ENCODE peak calls at places on chromosomes 5 and 9, in ten cellular contexts. One of them, this sample, is unnamed.

GRCh38 chr9:95808001-95808400 is 67.5 kb upstream of the ERCC6L2 start:
- DNase-seq in AG08396: no peak
- DNase-seq in AG09309: no peak
- DNase-seq in amygdala: no peak
- DNase-seq in left ventricle myocardium inferior: no peak
- DNase-seq in stromal cell of bone marrow: no peak
- DNase-seq in WTC11: no peak
- DNase-seq in MG63: no peak
- DNase-seq in Caco-2: no peak
- DNase-seq in NCI-H1417: peak
- DNase-seq in this sample: no peak

GRCh38 chr9:27339661-27340295 is 42.8 kb upstream of the EQTN start:
- DNase-seq in AG08396: no peak
- DNase-seq in AG09309: no peak
- DNase-seq in amygdala: peak
- DNase-seq in left ventricle myocardium inferior: no peak
- DNase-seq in stromal cell of bone marrow: no peak
- DNase-seq in WTC11: no peak
- DNase-seq in MG63: no peak
- DNase-seq in Caco-2: no peak
- DNase-seq in NCI-H1417: no peak
- DNase-seq in this sample: peak

GRCh38 chr9:79583957-79584654 is 12.3 kb downstream of the TLE4 start:
- DNase-seq in AG08396: no peak
- DNase-seq in AG09309: no peak
- DNase-seq in amygdala: no peak
- DNase-seq in left ventricle myocardium inferior: peak
- DNase-seq in stromal cell of bone marrow: no peak
- DNase-seq in WTC11: no peak
- DNase-seq in MG63: no peak
- DNase-seq in Caco-2: peak
- DNase-seq in NCI-H1417: no peak
- DNase-seq in this sample: no peak

GRCh38 chr5:127492854-127493738 is 24.3 kb upstream of the PRRC1 start:
- DNase-seq in AG08396: peak
- DNase-seq in AG09309: no peak
- DNase-seq in amygdala: no peak
- DNase-seq in left ventricle myocardium inferior: no peak
- DNase-seq in stromal cell of bone marrow: peak
- DNase-seq in WTC11: no peak
- DNase-seq in MG63: no peak
- DNase-seq in Caco-2: no peak
- DNase-seq in NCI-H1417: peak
- DNase-seq in this sample: no peak

GRCh38 chr5:97134634-97135033 is 7.8 kb downstream of the LIX1 start:
- DNase-seq in AG08396: no peak
- DNase-seq in AG09309: no peak
- DNase-seq in amygdala: no peak
- DNase-seq in left ventricle myocardium inferior: no peak
- DNase-seq in stromal cell of bone marrow: no peak
- DNase-seq in WTC11: peak
- DNase-seq in MG63: no peak
- DNase-seq in Caco-2: no peak
- DNase-seq in NCI-H1417: no peak
- DNase-seq in this sample: no peak

GRCh38 chr5:24621809-24622208 is 23.0 kb downstream of the CDH10 start:
- DNase-seq in AG08396: no peak
- DNase-seq in AG09309: no peak
- DNase-seq in amygdala: no peak
- DNase-seq in left ventricle myocardium inferior: peak
- DNase-seq in stromal cell of bone marrow: no peak
- DNase-seq in WTC11: no peak
- DNase-seq in MG63: peak
- DNase-seq in Caco-2: no peak
- DNase-seq in NCI-H1417: peak
- DNase-seq in this sample: no peak

GRCh38 chr9:121900163-121900562 is 192.9 kb downstream of the TTLL11 start:
- DNase-seq in AG08396: no peak
- DNase-seq in AG09309: no peak
- DNase-seq in amygdala: no peak
- DNase-seq in left ventricle myocardium inferior: no peak
- DNase-seq in stromal cell of bone marrow: no peak
- DNase-seq in WTC11: no peak
- DNase-seq in MG63: no peak
- DNase-seq in Caco-2: no peak
- DNase-seq in NCI-H1417: no peak
- DNase-seq in this sample: no peak

GRCh38 chr5:1127991-1128785 is 16.3 kb upstream of the SLC12A7 start:
- DNase-seq in AG08396: no peak
- DNase-seq in AG09309: no peak
- DNase-seq in amygdala: no peak
- DNase-seq in left ventricle myocardium inferior: peak
- DNase-seq in stromal cell of bone marrow: no peak
- DNase-seq in WTC11: no peak
- DNase-seq in MG63: no peak
- DNase-seq in Caco-2: no peak
- DNase-seq in NCI-H1417: peak
- DNase-seq in this sample: no peak

GRCh38 chr5:27682600-27682999 is 644.2 kb upstream of the CDH9 start:
- DNase-seq in AG08396: no peak
- DNase-seq in AG09309: no peak
- DNase-seq in amygdala: no peak
- DNase-seq in left ventricle myocardium inferior: no peak
- DNase-seq in stromal cell of bone marrow: no peak
- DNase-seq in WTC11: peak
- DNase-seq in MG63: peak
- DNase-seq in Caco-2: peak
- DNase-seq in NCI-H1417: peak
- DNase-seq in this sample: no peak

GRCh38 chr5:2460098-2460497 is 291.4 kb downstream of the IRX2 start:
- DNase-seq in AG08396: no peak
- DNase-seq in AG09309: no peak
- DNase-seq in amygdala: no peak
- DNase-seq in left ventricle myocardium inferior: no peak
- DNase-seq in stromal cell of bone marrow: no peak
- DNase-seq in WTC11: no peak
- DNase-seq in MG63: no peak
- DNase-seq in Caco-2: no peak
- DNase-seq in NCI-H1417: no peak
- DNase-seq in this sample: no peak

GRCh38 chr5:125251703-125252102 is 505.3 kb upstream of the ZNF608 start:
- DNase-seq in AG08396: no peak
- DNase-seq in AG09309: no peak
- DNase-seq in amygdala: no peak
- DNase-seq in left ventricle myocardium inferior: no peak
- DNase-seq in stromal cell of bone marrow: no peak
- DNase-seq in WTC11: no peak
- DNase-seq in MG63: no peak
- DNase-seq in Caco-2: no peak
- DNase-seq in NCI-H1417: no peak
- DNase-seq in this sample: no peak

GRCh38 chr5:1526151-1526631 is 2.4 kb upstream of the LPCAT1 start:
- DNase-seq in AG08396: no peak
- DNase-seq in AG09309: no peak
- DNase-seq in amygdala: no peak
- DNase-seq in left ventricle myocardium inferior: no peak
- DNase-seq in stromal cell of bone marrow: no peak
- DNase-seq in WTC11: peak
- DNase-seq in MG63: peak
- DNase-seq in Caco-2: no peak
- DNase-seq in NCI-H1417: no peak
- DNase-seq in this sample: peak

GRCh38 chr9:129102791-129103594 is 7.6 kb downstream of the CRAT start:
- DNase-seq in AG08396: peak
- DNase-seq in AG09309: no peak
- DNase-seq in amygdala: no peak
- DNase-seq in left ventricle myocardium inferior: peak
- DNase-seq in stromal cell of bone marrow: no peak
- DNase-seq in WTC11: peak
- DNase-seq in MG63: peak
- DNase-seq in Caco-2: peak
- DNase-seq in NCI-H1417: peak
- DNase-seq in this sample: peak

GRCh38 chr5:126594676-126595485 is at the start of gene ALDH7A1:
- DNase-seq in AG08396: peak
- DNase-seq in AG09309: peak
- DNase-seq in amygdala: peak
- DNase-seq in left ventricle myocardium inferior: peak
- DNase-seq in stromal cell of bone marrow: peak
- DNase-seq in WTC11: peak
- DNase-seq in MG63: peak
- DNase-seq in Caco-2: peak
- DNase-seq in NCI-H1417: no peak
- DNase-seq in this sample: peak